ENCODE peak calls at places on chromosomes 6 and 20, in four cellular contexts. J is CD8-positive, alpha-beta T cell; D is right lobe of liver; U is activated CD8-positive, alpha-beta memory T cell treated with anti-CD3 and anti-CD28 coated beads for 4 hours. M is an unnamed sample.

GRCh38 chr20:46464451-46464850 is 48.9 kb downstream of the ZNF334 start:
- DNase-seq in J (no peak), D (no peak), U (no peak), M (no peak)

GRCh38 chr6:170091639-170092579 is 199.0 kb downstream of the DLL1 start:
- DNase-seq in J (no peak), D (peak), U (no peak), M (peak)

GRCh38 chr20:63682384-63683139 is 13.9 kb upstream of the TNFRSF6B start:
- DNase-seq in J (no peak), D (no peak), U (no peak), M (no peak)

GRCh38 chr6:14476793-14477531 is 359.4 kb downstream of the CD83 start:
- DNase-seq in J (no peak), D (no peak), U (no peak), M (no peak)

GRCh38 chr6:33977606-33978438 is 168.1 kb downstream of the GRM4 start:
- DNase-seq in J (no peak), D (no peak), U (no peak), M (no peak)

GRCh38 chr6:14470697-14471096 is 353.1 kb downstream of the CD83 start:
- DNase-seq in J (no peak), D (no peak), U (no peak), M (no peak)

GRCh38 chr6:4355241-4355640 is 219.9 kb upstream of the ECI2 start:
- DNase-seq in J (no peak), D (no peak), U (no peak), M (no peak)

GRCh38 chr6:1482381-1483166 is 93.2 kb downstream of the FOXF2 start:
- DNase-seq in J (no peak), D (no peak), U (no peak), M (no peak)

GRCh38 chr6:25769983-25770382 is 15.4 kb downstream of the SLC17A4 start:
- DNase-seq in J (no peak), D (no peak), U (no peak), M (no peak)

GRCh38 chr6:46014511-46015118 is 1.0 kb downstream of the CLIC5 start:
- DNase-seq in J (no peak), D (no peak), U (no peak), M (no peak)

GRCh38 chr6:23269436-23269835 is 700.1 kb downstream of the HDGFL1 start:
- DNase-seq in J (no peak), D (no peak), U (no peak), M (no peak)

GRCh38 chr6:22053385-22053997 is 243.3 kb downstream of the PRL start:
- DNase-seq in J (no peak), D (no peak), U (no peak), M (no peak)

GRCh38 chr6:14811760-14812428 is 434.0 kb upstream of the JARID2 start:
- DNase-seq in J (no peak), D (no peak), U (no peak), M (no peak)

GRCh38 chr6:46996860-46997641 is 45.1 kb downstream of the ADGRF1 start:
- DNase-seq in J (no peak), D (no peak), U (no peak), M (no peak)

GRCh38 chr6:6584310-6585002 is 4.1 kb upstream of the LY86 start:
- DNase-seq in J (no peak), D (no peak), U (no peak), M (no peak)

GRCh38 chr20:63652192-63652980 is 838 bp downstream of the STMN3 start:
- DNase-seq in J (no peak), D (no peak), U (no peak), M (no peak)

GRCh38 chr6:84033523-84034451 is at the start of gene MRAP2:
- DNase-seq in J (no peak), D (peak), U (no peak), M (no peak)

GRCh38 chr6:132768051-132768517 is 10.4 kb upstream of the VNN2 start:
- DNase-seq in J (peak), D (peak), U (no peak), M (peak)

GRCh38 chr6:148811472-148811871 is 64.6 kb downstream of the UST start:
- DNase-seq in J (no peak), D (no peak), U (no peak), M (no peak)

GRCh38 chr20:32674362-32674789 is 635 bp upstream of the C20orf203 start:
- DNase-seq in J (peak), D (no peak), U (peak), M (no peak)

GRCh38 chr20:59805786-59806577 is 127.5 kb downstream of the SYCP2 start:
- DNase-seq in J (no peak), D (no peak), U (no peak), M (no peak)

GRCh38 chr20:34570859-34571306 is 12.4 kb downstream of the MAP1LC3A start:
- DNase-seq in J (no peak), D (no peak), U (no peak), M (no peak)

GRCh38 chr6:26394289-26394688 is 7.8 kb upstream of the BTN3A1 start:
- DNase-seq in J (no peak), D (no peak), U (no peak), M (no peak)

GRCh38 chr20:63699466-63700198 is 3.2 kb downstream of the TNFRSF6B start:
- DNase-seq in J (no peak), D (peak), U (no peak), M (no peak)

GRCh38 chr20:8078528-8078914 is 53.5 kb upstream of the PLCB1 start:
- DNase-seq in J (no peak), D (no peak), U (no peak), M (no peak)

GRCh38 chr20:46951405-46951804 is 56.8 kb downstream of the EYA2 start:
- DNase-seq in J (no peak), D (no peak), U (no peak), M (no peak)

GRCh38 chr20:4513720-4514119 is 208.0 kb upstream of the PRND start:
- DNase-seq in J (no peak), D (no peak), U (no peak), M (no peak)

GRCh38 chr6:47161176-47161687 is 119.1 kb upstream of the ADGRF1 start:
- DNase-seq in J (no peak), D (no peak), U (no peak), M (peak)

GRCh38 chr20:9602834-9603173 is 88.4 kb downstream of the LAMP5 start:
- DNase-seq in J (no peak), D (no peak), U (no peak), M (no peak)

GRCh38 chr6:13427838-13428527 is 59.4 kb downstream of the GFOD1 start:
- DNase-seq in J (peak), D (no peak), U (peak), M (peak)

GRCh38 chr20:43372051-43372450 is 85.6 kb upstream of the SRSF6 start:
- DNase-seq in J (no peak), D (no peak), U (no peak), M (no peak)

GRCh38 chr6:121055572-121056163 is 278.6 kb downstream of the TBC1D32 start:
- DNase-seq in J (no peak), D (no peak), U (no peak), M (no peak)

GRCh38 chr6:10951675-10952282 is 64.9 kb downstream of the SYCP2L start:
- DNase-seq in J (no peak), D (no peak), U (no peak), M (no peak)